ENCODE peak calls at places on chromosome 22, in seven cellular contexts. R is CD4-positive, alpha-beta T cell; E is body of pancreas; Z is GM12865; O is HFF-Myc; W is astrocyte; H is tibial artery. V is an unnamed sample.

GRCh38 chr22:35915477-35916013 is 113.1 kb downstream of the RBFOX2 start:
- DNase-seq in R (no peak), E (no peak), Z (no peak), O (no peak), W (peak), H (no peak), V (no peak)

GRCh38 chr22:19041403-19042074 is 80.7 kb downstream of the DGCR2 start:
- DNase-seq in R (no peak), E (no peak), Z (no peak), O (no peak), W (no peak), H (peak), V (no peak)

GRCh38 chr22:29150701-29151100 is 55.0 kb upstream of the EMID1 start:
- DNase-seq in R (no peak), E (no peak), Z (no peak), O (no peak), W (no peak), H (peak), V (no peak)

GRCh38 chr22:29511126-29511854 is 31.3 kb downstream of the NEFH start:
- DNase-seq in R (no peak), E (no peak), Z (no peak), O (no peak), W (no peak), H (no peak), V (no peak)

GRCh38 chr22:38016182-38017078 is 32.1 kb upstream of the SOX10 start:
- DNase-seq in R (no peak), E (peak), Z (no peak), O (no peak), W (no peak), H (no peak), V (peak)

GRCh38 chr22:37880668-37881440 is 25.2 kb upstream of the MICALL1 start:
- DNase-seq in R (no peak), E (no peak), Z (no peak), O (no peak), W (peak), H (no peak), V (no peak)

GRCh38 chr22:36409911-36410756 is 22.4 kb upstream of the MYH9 start:
- DNase-seq in R (peak), E (peak), Z (peak), O (no peak), W (peak), H (peak), V (peak)

GRCh38 chr22:37018815-37019308 is 385 bp downstream of the TST start:
- DNase-seq in R (no peak), E (peak), Z (no peak), O (no peak), W (peak), H (peak), V (peak)

GRCh38 chr22:41550952-41551491 is 6.8 kb upstream of the POLR3H start:
- DNase-seq in R (no peak), E (no peak), Z (no peak), O (no peak), W (no peak), H (no peak), V (no peak)

GRCh38 chr22:47029244-47030001 is 267.0 kb downstream of the TBC1D22A start:
- DNase-seq in R (no peak), E (no peak), Z (no peak), O (no peak), W (no peak), H (peak), V (peak)

GRCh38 chr22:47547881-47548630 is 785.6 kb downstream of the TBC1D22A start:
- DNase-seq in R (no peak), E (no peak), Z (no peak), O (no peak), W (no peak), H (no peak), V (no peak)

GRCh38 chr22:46373838-46374662 is 38.5 kb downstream of the TRMU start:
- DNase-seq in R (peak), E (no peak), Z (peak), O (no peak), W (peak), H (no peak), V (peak)

GRCh38 chr22:34490911-34491310 is 570.6 kb upstream of the LARGE1 start:
- DNase-seq in R (no peak), E (no peak), Z (no peak), O (no peak), W (no peak), H (no peak), V (no peak)

GRCh38 chr22:37095113-37095512 is 14.4 kb downstream of the TMPRSS6 start:
- DNase-seq in R (no peak), E (no peak), Z (no peak), O (no peak), W (no peak), H (no peak), V (no peak)

GRCh38 chr22:41517172-41518047 is 26.9 kb downstream of the POLR3H start:
- DNase-seq in R (peak), E (peak), Z (peak), O (no peak), W (no peak), H (peak), V (peak)

GRCh38 chr22:37279469-37279868 is 2.8 kb upstream of the CYTH4 start:
- DNase-seq in R (no peak), E (no peak), Z (no peak), O (no peak), W (peak), H (no peak), V (no peak)

GRCh38 chr22:38868886-38869381 is 3.1 kb downstream of the CBX6 start:
- DNase-seq in R (peak), E (peak), Z (peak), O (no peak), W (no peak), H (peak), V (peak)

GRCh38 chr22:41286639-41287091 is 678 bp upstream of the RANGAP1 start:
- DNase-seq in R (peak), E (no peak), Z (peak), O (no peak), W (no peak), H (no peak), V (no peak)

GRCh38 chr22:17734197-17734596 is 40.1 kb downstream of the BID start:
- DNase-seq in R (no peak), E (no peak), Z (peak), O (no peak), W (peak), H (peak), V (no peak)

DNA sequence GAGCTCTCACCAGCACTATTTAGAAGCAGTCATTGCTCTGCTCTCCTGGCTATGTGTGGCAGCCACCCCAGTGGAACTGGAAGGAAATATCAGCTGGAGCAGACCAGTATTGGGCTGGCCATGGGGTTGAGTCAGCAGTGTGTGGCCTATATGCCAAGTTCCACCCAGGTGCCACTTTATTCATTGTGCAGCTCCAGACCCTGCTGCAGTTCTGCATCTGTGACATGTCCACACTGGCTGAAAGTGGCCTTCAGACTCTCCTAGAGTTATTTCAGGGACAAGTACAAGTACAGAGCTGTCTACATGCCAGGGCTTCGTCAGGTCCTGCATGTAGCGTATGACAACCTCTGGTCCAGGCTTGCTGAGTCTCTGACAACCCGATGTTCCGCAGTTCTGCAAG is 55.2 kb downstream of the CABIN1 start:
- DNase-seq in R (no peak), E (peak), Z (no peak), O (no peak), W (no peak), H (no peak), V (no peak)
- TF ChIP-seq CTCF in R (no peak), E (no peak), Z (no peak), O (no peak), W (no peak), H (no peak), V (no peak)

DNA sequence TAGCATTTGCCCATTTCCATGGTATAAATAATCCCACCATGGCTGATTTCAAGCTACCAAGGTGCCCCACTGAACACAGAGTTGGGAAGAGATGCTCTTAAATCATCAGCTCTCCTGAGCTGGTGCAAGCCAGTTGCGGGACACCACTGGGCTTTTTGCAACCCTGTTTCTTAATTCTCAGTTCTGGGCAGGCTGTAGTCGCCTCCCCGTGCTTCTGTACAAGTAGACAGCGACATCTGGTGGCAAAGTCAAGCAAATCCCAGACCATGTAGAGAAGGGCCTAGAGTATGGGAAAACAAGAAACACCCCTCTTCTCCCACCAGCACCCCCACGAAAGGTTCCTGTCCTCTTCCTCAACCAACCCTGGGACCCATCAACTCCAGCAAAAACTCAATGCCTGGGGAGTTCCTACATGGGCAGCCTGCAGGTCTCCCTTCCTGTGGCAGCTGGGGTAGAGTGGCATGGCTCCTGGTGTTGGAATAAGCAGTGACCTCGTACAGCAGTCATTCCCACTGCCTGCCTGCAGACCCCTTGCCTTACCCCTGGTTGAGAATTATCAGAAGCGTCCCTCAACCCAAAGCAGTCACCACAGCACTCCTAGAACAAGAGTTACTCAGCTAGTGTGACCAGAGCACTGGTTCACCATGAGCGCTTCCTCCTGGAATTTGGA is 68.4 kb downstream of the IGLL5 start:
- DNase-seq in R (peak), E (peak), Z (peak), O (peak), W (peak), H (no peak), V (peak)
- TF ChIP-seq CTCF in R (peak), E (peak), Z (peak), O (peak), W (peak), H (peak), V (peak)

GRCh38 chr22:31230871-31231621 is 18.9 kb downstream of the LIMK2 start:
- DNase-seq in R (peak), E (peak), Z (peak), O (no peak), W (peak), H (no peak), V (peak)
- TF ChIP-seq CTCF in R (peak), E (peak), Z (peak), O (peak), W (peak), H (peak), V (peak)

DNA sequence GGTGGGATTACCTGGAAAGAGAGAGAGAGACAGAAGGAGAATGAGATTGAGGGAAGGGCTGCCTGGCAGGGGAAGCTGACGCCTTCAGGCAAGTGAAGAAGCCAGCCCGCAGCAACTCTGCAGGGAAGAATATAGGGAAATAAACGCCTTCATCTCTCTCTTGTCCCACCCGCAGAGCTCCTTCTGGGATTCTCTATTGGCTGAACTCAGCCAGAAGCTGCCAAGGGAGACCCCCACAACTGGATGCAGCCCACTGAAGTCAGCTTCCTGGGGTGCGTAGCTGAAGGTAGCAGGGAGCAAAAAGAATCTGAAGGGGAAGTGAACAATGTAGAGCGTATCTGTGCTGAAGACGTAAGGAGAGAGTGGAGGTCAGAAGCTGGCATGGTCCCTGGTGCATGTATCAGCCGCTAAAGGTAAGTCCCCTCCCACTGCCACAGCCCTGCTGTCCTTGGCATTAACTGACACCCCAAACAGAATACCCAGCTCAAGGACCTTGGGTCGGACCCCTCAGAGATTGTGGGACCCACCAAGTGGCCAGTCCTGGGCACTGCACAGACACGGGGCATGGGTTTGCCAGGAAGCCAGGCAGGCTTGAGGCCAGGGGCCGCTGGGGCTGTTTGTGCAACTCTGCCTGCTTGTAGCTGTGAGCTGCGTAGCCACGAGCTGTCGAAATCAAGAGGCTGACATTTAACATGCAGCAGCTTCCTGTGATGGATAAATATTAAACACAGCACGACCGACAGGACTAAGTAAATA is 469.9 kb downstream of the MN1 start:
- DNase-seq in R (no peak), E (peak), Z (no peak), O (no peak), W (no peak), H (peak), V (peak)
- TF ChIP-seq CTCF in R (no peak), E (peak), Z (no peak), O (peak), W (peak), H (peak), V (no peak)

DNA sequence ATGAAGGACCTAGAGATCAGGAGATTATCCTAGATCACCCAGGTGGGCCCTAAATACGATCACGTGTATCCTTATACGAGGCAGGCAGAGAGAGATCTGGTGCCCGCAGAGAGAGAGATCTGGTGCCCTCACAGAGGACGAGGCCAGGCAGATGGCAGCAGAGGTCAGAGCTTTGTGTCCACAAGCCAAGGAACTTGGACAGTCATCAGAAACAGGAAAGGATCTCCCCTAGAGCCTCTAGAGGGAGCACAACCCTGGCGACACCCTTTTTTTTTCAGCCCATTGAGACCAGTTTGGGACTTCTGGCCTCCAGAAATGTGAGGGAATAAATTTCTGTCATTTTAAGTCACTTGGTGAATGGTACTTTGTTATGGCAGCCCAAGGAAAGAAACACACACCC is 25.5 kb upstream of the TIMP3 start:
- DNase-seq in R (no peak), E (no peak), Z (peak), O (no peak), W (no peak), H (no peak), V (no peak)
- TF ChIP-seq CTCF in R (no peak), E (peak), Z (peak), O (peak), W (peak), H (no peak), V (no peak)

DNA sequence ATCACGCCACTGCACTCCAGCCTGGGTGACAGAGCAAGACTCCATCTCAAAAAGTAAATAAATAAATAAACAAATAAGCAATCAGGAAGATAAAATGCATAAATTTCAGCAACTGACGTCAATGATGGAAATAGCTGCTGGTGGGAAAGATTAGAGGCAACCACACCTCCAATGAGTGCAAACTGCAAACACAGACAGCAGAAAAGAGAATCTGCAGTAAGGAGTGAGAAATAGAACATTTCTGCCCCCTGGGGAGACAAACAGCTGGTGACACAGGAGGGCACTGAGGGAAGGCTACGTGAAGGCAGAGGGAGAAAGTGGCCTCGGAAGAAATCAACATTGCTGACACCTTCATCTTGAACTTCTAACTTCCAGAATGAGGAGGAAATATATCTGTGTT is 6.5 kb downstream of the PI4KA start:
- DNase-seq in R (no peak), E (no peak), Z (no peak), O (no peak), W (no peak), H (no peak), V (no peak)
- TF ChIP-seq CTCF in R (no peak), E (no peak), Z (no peak), O (no peak), W (no peak), H (no peak), V (no peak)

DNA sequence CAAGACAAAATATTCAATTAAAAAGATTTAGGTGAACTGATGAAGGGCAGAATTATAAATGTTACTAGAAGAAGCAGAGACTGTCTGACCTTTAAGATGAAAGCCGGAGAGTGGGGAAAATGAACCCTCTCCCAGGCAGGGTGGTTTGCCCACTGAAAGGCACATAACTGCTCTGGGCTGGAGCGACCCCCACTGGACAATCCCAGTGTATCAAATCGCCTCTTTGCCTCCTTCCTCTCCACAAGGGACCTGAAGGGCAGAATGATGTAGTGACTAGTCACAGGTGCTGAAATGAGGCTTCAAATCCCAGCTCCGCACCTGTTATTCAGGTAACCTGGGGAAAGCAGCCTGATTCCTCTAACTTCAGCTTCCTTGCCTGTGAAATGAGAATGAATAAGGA is 69.0 kb downstream of the EFCAB6 start:
- DNase-seq in R (no peak), E (no peak), Z (no peak), O (no peak), W (no peak), H (no peak), V (no peak)
- TF ChIP-seq CTCF in R (no peak), E (no peak), Z (peak), O (peak), W (peak), H (no peak), V (no peak)

GRCh38 chr22:28112130-28112529 is 193.1 kb upstream of the PITPNB start:
- DNase-seq in R (no peak), E (no peak), Z (no peak), O (no peak), W (no peak), H (no peak), V (no peak)

GRCh38 chr22:28115426-28115825 is 196.4 kb upstream of the PITPNB start:
- DNase-seq in R (no peak), E (no peak), Z (no peak), O (no peak), W (peak), H (no peak), V (no peak)

GRCh38 chr22:28116261-28116673 is 197.2 kb upstream of the PITPNB start:
- DNase-seq in R (no peak), E (peak), Z (no peak), O (peak), W (peak), H (peak), V (peak)

GRCh38 chr22:28111501-28111900 is 192.4 kb upstream of the PITPNB start:
- DNase-seq in R (no peak), E (no peak), Z (no peak), O (no peak), W (peak), H (no peak), V (no peak)

DNA sequence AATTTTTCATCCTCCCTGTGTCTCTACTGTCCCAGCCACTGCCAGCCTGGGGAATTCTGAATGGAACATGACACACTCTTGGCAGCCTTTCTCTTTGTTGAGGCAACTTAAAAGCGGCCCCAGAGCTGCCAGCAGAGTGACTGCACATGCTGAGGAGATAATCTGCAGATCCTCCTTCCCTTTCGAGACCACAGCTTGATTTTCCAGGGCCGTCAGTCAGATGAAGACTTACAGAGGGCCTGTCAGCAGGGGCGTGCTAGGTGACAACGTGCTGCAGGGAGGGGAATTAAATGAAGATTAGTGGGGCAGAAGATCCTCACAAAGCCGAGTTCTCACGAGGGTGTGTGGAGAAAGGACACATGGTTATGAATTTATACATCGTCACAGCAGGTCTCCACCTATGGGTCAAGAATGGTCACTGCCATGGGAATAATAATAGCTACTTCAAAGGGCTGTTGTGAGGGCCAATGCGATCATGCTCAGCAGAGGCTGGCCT is 193.5 kb upstream of the PITPNB start:
- DNase-seq in R (no peak), E (peak), Z (peak), O (peak), W (peak), H (no peak), V (no peak)
- TF ChIP-seq CTCF in R (no peak), E (peak), Z (peak), O (peak), W (peak), H (peak), V (peak)

GRCh38 chr22:49305215-49305965 is 522.3 kb downstream of the BRD1 start:
- DNase-seq in R (peak), E (peak), Z (no peak), O (no peak), W (no peak), H (peak), V (peak)
- TF ChIP-seq CTCF in R (peak), E (peak), Z (peak), O (peak), W (peak), H (peak), V (peak)

DNA sequence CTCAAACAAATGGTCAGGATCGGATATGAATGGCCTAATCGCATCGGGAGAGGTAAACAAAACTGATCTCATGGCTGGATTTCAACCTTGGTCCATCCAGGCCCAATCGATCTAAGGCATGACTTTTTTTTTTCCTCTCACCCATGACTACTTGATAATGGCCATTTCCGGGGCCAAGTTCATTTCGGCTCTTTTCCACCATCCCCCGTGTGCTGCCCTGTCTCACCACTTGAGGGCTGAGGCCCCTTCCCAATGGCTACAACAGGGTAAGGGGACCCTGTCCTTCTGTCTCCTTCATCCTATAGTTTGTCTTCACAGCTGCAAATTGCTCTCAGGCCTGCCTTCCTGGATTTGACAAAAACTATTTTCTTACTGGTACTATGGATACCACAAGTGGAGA is 26.7 kb downstream of the GRAP2 start:
- DNase-seq in R (no peak), E (no peak), Z (no peak), O (no peak), W (no peak), H (no peak), V (no peak)
- TF ChIP-seq CTCF in R (no peak), E (no peak), Z (peak), O (peak), W (no peak), H (no peak), V (no peak)

V was measured in transverse colon.